ENCODE peak calls at places on chromosomes 5 and 9, in nine cellular contexts. One of them, this sample, is unnamed.

GRCh38 chr5:60700347-60700815 is 415 bp upstream of the DEPDC1B start:
- DNase-seq in posterior vena cava: no peak
- DNase-seq in mesendoderm: no peak
- DNase-seq in hepatocyte: no peak
- DNase-seq in NAMALWA: no peak
- DNase-seq in activated CD8-positive, alpha-beta memory T cell treated with anti-CD3 and anti-CD28 coated beads, Interleukin-2, amount 10 ng/mL, durations not matched to agents 7 days and 5 days: peak; percentile 41
- DNase-seq in stomach: peak; percentile 26
- DNase-seq in testis: peak; percentile 34
- DNase-seq in iris pigment epithelial cell: no peak
- DNase-seq in this sample: no peak

GRCh38 chr5:96876292-96876850 is at the start of gene ERAP2:
- DNase-seq in posterior vena cava: no peak
- DNase-seq in mesendoderm: peak; percentile 41
- DNase-seq in hepatocyte: peak; percentile 25
- DNase-seq in NAMALWA: peak; percentile 80
- DNase-seq in activated CD8-positive, alpha-beta memory T cell treated with anti-CD3 and anti-CD28 coated beads, Interleukin-2, amount 10 ng/mL, durations not matched to agents 7 days and 5 days: no peak
- DNase-seq in stomach: no peak
- DNase-seq in testis: no peak
- DNase-seq in iris pigment epithelial cell: peak; percentile 67
- DNase-seq in this sample: no peak

GRCh38 chr9:136092741-136093140 is 2.3 kb downstream of the NACC2 start:
- DNase-seq in posterior vena cava: no peak
- DNase-seq in mesendoderm: no peak
- DNase-seq in hepatocyte: no peak
- DNase-seq in NAMALWA: no peak
- DNase-seq in activated CD8-positive, alpha-beta memory T cell treated with anti-CD3 and anti-CD28 coated beads, Interleukin-2, amount 10 ng/mL, durations not matched to agents 7 days and 5 days: no peak
- DNase-seq in stomach: no peak
- DNase-seq in testis: no peak
- DNase-seq in iris pigment epithelial cell: no peak
- DNase-seq in this sample: no peak

GRCh38 chr5:39670391-39670790 is 245.6 kb upstream of the DAB2 start:
- DNase-seq in posterior vena cava: no peak
- DNase-seq in mesendoderm: no peak
- DNase-seq in hepatocyte: no peak
- DNase-seq in NAMALWA: no peak
- DNase-seq in activated CD8-positive, alpha-beta memory T cell treated with anti-CD3 and anti-CD28 coated beads, Interleukin-2, amount 10 ng/mL, durations not matched to agents 7 days and 5 days: no peak
- DNase-seq in stomach: no peak
- DNase-seq in testis: no peak
- DNase-seq in iris pigment epithelial cell: no peak
- DNase-seq in this sample: no peak

GRCh38 chr5:41539454-41539853 is 29.1 kb upstream of the PLCXD3 start:
- DNase-seq in posterior vena cava: no peak
- DNase-seq in mesendoderm: no peak
- DNase-seq in hepatocyte: no peak
- DNase-seq in NAMALWA: no peak
- DNase-seq in activated CD8-positive, alpha-beta memory T cell treated with anti-CD3 and anti-CD28 coated beads, Interleukin-2, amount 10 ng/mL, durations not matched to agents 7 days and 5 days: no peak
- DNase-seq in stomach: no peak
- DNase-seq in testis: peak; percentile 21
- DNase-seq in iris pigment epithelial cell: no peak
- DNase-seq in this sample: no peak

GRCh38 chr5:6482735-6483134 is 34.1 kb downstream of the UBE2QL1 start:
- DNase-seq in posterior vena cava: no peak
- DNase-seq in mesendoderm: no peak
- DNase-seq in hepatocyte: no peak
- DNase-seq in NAMALWA: no peak
- DNase-seq in activated CD8-positive, alpha-beta memory T cell treated with anti-CD3 and anti-CD28 coated beads, Interleukin-2, amount 10 ng/mL, durations not matched to agents 7 days and 5 days: no peak
- DNase-seq in stomach: peak; percentile 10
- DNase-seq in testis: no peak
- DNase-seq in iris pigment epithelial cell: no peak
- DNase-seq in this sample: no peak

GRCh38 chr5:14357441-14357840 is 214.3 kb downstream of the TRIO start:
- DNase-seq in posterior vena cava: no peak
- DNase-seq in mesendoderm: no peak
- DNase-seq in hepatocyte: no peak
- DNase-seq in NAMALWA: no peak
- DNase-seq in activated CD8-positive, alpha-beta memory T cell treated with anti-CD3 and anti-CD28 coated beads, Interleukin-2, amount 10 ng/mL, durations not matched to agents 7 days and 5 days: no peak
- DNase-seq in stomach: no peak
- DNase-seq in testis: no peak
- DNase-seq in iris pigment epithelial cell: no peak
- DNase-seq in this sample: no peak

GRCh38 chr5:141814064-141814982 is 63.9 kb downstream of the PCDH1 start:
- DNase-seq in posterior vena cava: no peak
- DNase-seq in mesendoderm: peak; percentile 84
- DNase-seq in hepatocyte: peak; percentile 59
- DNase-seq in NAMALWA: peak; percentile 48
- DNase-seq in activated CD8-positive, alpha-beta memory T cell treated with anti-CD3 and anti-CD28 coated beads, Interleukin-2, amount 10 ng/mL, durations not matched to agents 7 days and 5 days: peak; percentile 64
- DNase-seq in stomach: peak; percentile 68
- DNase-seq in testis: peak; percentile 44
- DNase-seq in iris pigment epithelial cell: no peak
- DNase-seq in this sample: no peak

GRCh38 chr9:36825179-36825578 is 208.9 kb downstream of the PAX5 start:
- DNase-seq in posterior vena cava: peak; percentile 50
- DNase-seq in mesendoderm: no peak
- DNase-seq in hepatocyte: no peak
- DNase-seq in NAMALWA: no peak
- DNase-seq in activated CD8-positive, alpha-beta memory T cell treated with anti-CD3 and anti-CD28 coated beads, Interleukin-2, amount 10 ng/mL, durations not matched to agents 7 days and 5 days: no peak
- DNase-seq in stomach: no peak
- DNase-seq in testis: no peak
- DNase-seq in iris pigment epithelial cell: no peak
- DNase-seq in this sample: no peak

This sample was measured in GM12878.